ENCODE peak calls at places on chromosomes 2 and 18, in five cellular contexts. X is transverse colon, E is Panc1, C is fibroblast of villous mesenchyme, D is fibroblast of lung. F is an unnamed sample.

GRCh38 chr18:57561728-57562423 is 24.6 kb downstream of the FECH start:
- DNase-seq in X (no peak), E (no peak), C (peak), D (peak), F (peak)

GRCh38 chr2:85288244-85288725 is 39.5 kb downstream of the TGOLN2 start:
- DNase-seq in X (peak), E (no peak), C (no peak), D (peak), F (peak)

GRCh38 chr2:84526562-84526961 is 10.3 kb downstream of the DNAH6 start:
- DNase-seq in X (no peak), E (no peak), C (peak), D (peak), F (no peak)

GRCh38 chr2:74947703-74948102 is 10.7 kb upstream of the POLE4 start:
- DNase-seq in X (no peak), E (no peak), C (no peak), D (no peak), F (no peak)

GRCh38 chr18:47997338-47997780 is 66.9 kb upstream of the SMAD2 start:
- DNase-seq in X (no peak), E (no peak), C (no peak), D (no peak), F (no peak)

GRCh38 chr2:39118786-39119499 is 1.9 kb downstream of the SOS1 start:
- DNase-seq in X (no peak), E (no peak), C (peak), D (peak), F (peak)

GRCh38 chr2:126885701-126886121 is 13.0 kb upstream of the TEX51 start:
- DNase-seq in X (no peak), E (no peak), C (peak), D (peak), F (peak)

GRCh38 chr18:944440-944839 is 39.8 kb downstream of the ADCYAP1 start:
- DNase-seq in X (no peak), E (no peak), C (peak), D (peak), F (peak)

GRCh38 chr2:95030496-95030895 is 5.0 kb downstream of the MAL start:
- DNase-seq in X (no peak), E (no peak), C (no peak), D (peak), F (no peak)

GRCh38 chr18:75244336-75244735 is 33.7 kb downstream of the TSHZ1 start:
- DNase-seq in X (no peak), E (no peak), C (no peak), D (no peak), F (peak)

GRCh38 chr18:1357724-1358123 is 453.1 kb downstream of the ADCYAP1 start:
- DNase-seq in X (no peak), E (no peak), C (no peak), D (no peak), F (no peak)

GRCh38 chr18:21194871-21195771 is 46.9 kb upstream of the GREB1L start:
- DNase-seq in X (no peak), E (no peak), C (peak), D (peak), F (peak)

GRCh38 chr18:69161383-69162028 is 239.2 kb upstream of the DOK6 start:
- DNase-seq in X (no peak), E (no peak), C (peak), D (peak), F (peak)

GRCh38 chr2:238974510-238975166 is 126.8 kb downstream of the TWIST2 start:
- DNase-seq in X (no peak), E (peak), C (peak), D (peak), F (peak)

GRCh38 chr2:84424152-84424551 is 34.9 kb downstream of the SUCLG1 start:
- DNase-seq in X (no peak), E (peak), C (peak), D (no peak), F (peak)

GRCh38 chr2:158413581-158413980 is 43.0 kb downstream of the CCDC148 start:
- DNase-seq in X (no peak), E (no peak), C (no peak), D (no peak), F (no peak)

GRCh38 chr18:49869354-49869753 is 56.0 kb upstream of the ACAA2 start:
- DNase-seq in X (no peak), E (no peak), C (no peak), D (no peak), F (no peak)

GRCh38 chr2:109562421-109562820 is 51.3 kb downstream of the SEPTIN10 start:
- DNase-seq in X (no peak), E (peak), C (no peak), D (peak), F (no peak)

GRCh38 chr2:69589973-69590652 is 53.4 kb downstream of the AAK1 start:
- DNase-seq in X (no peak), E (no peak), C (peak), D (peak), F (no peak)

GRCh38 chr2:22991844-22992243 is 393.1 kb upstream of the KLHL29 start:
- DNase-seq in X (no peak), E (no peak), C (no peak), D (no peak), F (no peak)
- TF ChIP-seq CTCF in X (no peak), E (no peak), C (no peak), D (no peak), F (no peak)

GRCh38 chr2:121550669-121551068 is 20.0 kb downstream of the RNU4ATAC start:
- DNase-seq in X (no peak), E (no peak), C (no peak), D (no peak), F (no peak)
- H3K4me3 ChIP-seq in X (no peak), E (no peak), C (no peak), D (no peak), F (no peak)

DNA sequence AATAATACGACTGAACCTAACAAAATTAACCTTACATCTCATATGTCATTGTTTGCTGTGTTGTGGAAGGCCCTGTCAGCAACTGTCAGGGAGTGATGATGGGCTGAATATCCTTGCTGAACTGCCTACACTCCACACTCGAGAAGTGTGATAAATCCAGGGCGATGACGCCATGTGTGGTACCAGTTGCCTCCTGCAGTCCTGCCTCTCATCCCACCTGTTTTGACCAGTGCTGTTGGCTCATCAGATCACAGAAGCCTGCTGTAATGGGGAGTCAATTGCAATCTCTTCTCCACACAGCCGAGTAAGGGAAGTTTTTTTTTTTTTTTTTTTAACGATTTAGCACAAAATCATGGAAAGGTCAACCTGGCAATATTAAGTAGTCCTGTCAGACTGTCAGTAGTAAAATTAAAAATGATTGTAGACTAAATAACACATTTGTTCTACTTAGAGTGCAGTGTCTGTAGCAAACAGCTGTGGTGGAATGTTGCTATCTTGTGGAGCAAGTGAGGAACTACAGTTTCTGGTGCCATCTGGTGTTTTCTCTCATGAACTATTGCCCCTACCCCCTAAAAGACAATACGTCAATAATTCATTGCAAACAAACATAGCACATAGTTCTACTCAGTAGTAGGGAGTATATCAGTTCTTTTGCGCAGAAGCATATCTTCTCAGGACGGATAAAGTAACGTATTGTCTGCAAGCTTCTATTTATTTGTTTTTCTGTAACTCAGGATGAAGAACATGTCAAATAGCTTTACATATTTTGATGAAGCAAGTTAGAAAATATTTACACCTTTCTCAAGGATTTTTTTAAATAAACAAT is 347.6 kb downstream of the CTNNA2 start:
- DNase-seq in X (no peak), E (no peak), C (peak), D (peak), F (peak)
- TF ChIP-seq CTCF in X (peak), E (peak), C (peak), D (peak), F (peak)

DNA sequence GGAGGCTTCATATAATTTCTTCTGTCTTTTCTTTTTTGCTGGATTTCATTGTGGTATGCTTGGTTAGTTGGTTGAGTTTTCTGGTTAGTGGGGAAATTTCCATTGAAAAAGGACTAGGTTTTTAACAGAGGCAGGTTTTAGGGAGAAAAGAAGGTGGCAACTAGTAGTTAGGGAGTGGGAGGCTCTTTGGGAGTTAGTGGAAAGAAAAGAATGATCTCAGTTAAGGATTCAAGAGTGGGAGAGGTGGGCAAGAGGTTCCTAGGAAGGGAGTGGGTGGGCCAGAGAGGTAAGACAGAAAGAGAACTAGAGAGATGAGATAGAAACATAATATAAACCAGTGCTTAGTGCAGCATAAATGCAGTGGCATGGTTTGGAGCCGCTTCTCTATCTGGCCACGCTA is 96.9 kb downstream of the SPTBN1 start:
- DNase-seq in X (no peak), E (no peak), C (no peak), D (no peak), F (no peak)
- H3K4me3 ChIP-seq in X (no peak), E (no peak), C (no peak), D (no peak), F (no peak)

GRCh38 chr2:64327510-64328414 is 126.2 kb upstream of the LGALSL start:
- DNase-seq in X (peak), E (no peak), C (peak), D (peak), F (peak)
- TF ChIP-seq CTCF in X (peak), E (peak), C (peak), D (peak), F (peak)

DNA sequence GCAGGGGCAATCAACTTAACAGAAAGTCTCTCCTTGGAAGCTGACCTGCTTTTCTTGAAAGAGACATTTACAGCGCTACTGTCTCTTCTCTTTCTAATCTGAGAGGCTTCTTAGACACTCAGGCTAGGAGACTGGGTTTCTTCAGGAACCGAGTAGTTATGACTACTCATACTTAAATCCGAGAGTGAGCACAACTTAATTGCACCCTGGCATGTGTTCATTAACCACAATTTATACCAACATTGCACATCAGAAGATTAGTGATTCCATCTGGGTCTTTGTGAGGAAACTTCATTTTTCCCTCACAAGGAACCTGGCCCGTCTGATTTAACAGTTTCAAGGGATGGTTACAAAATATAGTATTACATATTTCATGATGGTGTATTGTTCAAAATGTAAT is 176.9 kb downstream of the UBE2E3 start:
- DNase-seq in X (no peak), E (no peak), C (peak), D (peak), F (no peak)
- H3K4me3 ChIP-seq in X (no peak), E (no peak), C (no peak), D (no peak), F (no peak)

GRCh38 chr2:12716250-12717190 is at the start of gene TRIB2:
- DNase-seq in X (peak), E (no peak), C (peak), D (peak), F (peak)
- TF ChIP-seq CTCF in X (no peak), E (peak), C (no peak), D (no peak), F (no peak)

GRCh38 chr2:241563571-241563980 is 5.0 kb downstream of the BOK start:
- DNase-seq in X (no peak), E (no peak), C (no peak), D (no peak), F (no peak)

GRCh38 chr2:241560883-241561474 is 2.4 kb downstream of the BOK start:
- DNase-seq in X (no peak), E (no peak), C (peak), D (peak), F (no peak)

GRCh38 chr2:241561811-241562210 is 3.3 kb downstream of the BOK start:
- DNase-seq in X (peak), E (no peak), C (peak), D (peak), F (peak)

GRCh38 chr2:241563031-241563507 is 4.5 kb downstream of the BOK start:
- DNase-seq in X (no peak), E (no peak), C (no peak), D (no peak), F (no peak)

GRCh38 chr2:241562269-241562891 is 3.8 kb downstream of the BOK start:
- DNase-seq in X (no peak), E (no peak), C (no peak), D (no peak), F (no peak)
- H3K4me3 ChIP-seq in X (no peak), E (no peak), C (no peak), D (no peak), F (no peak)

GRCh38 chr18:22408059-22408458 is 9.7 kb downstream of the CTAGE1 start:
- DNase-seq in X (no peak), E (no peak), C (no peak), D (no peak), F (no peak)
- TF ChIP-seq CTCF in X (no peak), E (no peak), C (peak), D (no peak), F (peak)